ENCODE peak calls at places on chromosome 4, in nine cellular contexts. V is NCI-H510A, X is right atrium auricular region, F is NAMALWA, N is NB4, E is AML-193, B is adrenal gland, M is stomach, H is left cardiac atrium. L is an unnamed sample.

GRCh38 chr4:64539234-64539849 is 130.1 kb upstream of the TECRL start:
- DNase-seq in V (peak; percentile 11), X (no peak), F (peak; percentile 66), N (peak; percentile 68), E (peak; percentile 65), B (peak; percentile 59), M (peak; percentile 31), H (peak; percentile 20), L (peak; percentile 26)

GRCh38 chr4:169922632-169923276 is 103.4 kb downstream of the MFAP3L start:
- DNase-seq in V (no peak), X (no peak), F (no peak), N (no peak), E (no peak), B (no peak), M (no peak), H (no peak), L (no peak)

GRCh38 chr4:15470149-15470520 is 453 bp downstream of the CC2D2A start:
- DNase-seq in V (no peak), X (no peak), F (no peak), N (no peak), E (no peak), B (no peak), M (no peak), H (no peak), L (no peak)

GRCh38 chr4:35511851-35512250 is 732.5 kb downstream of the ARAP2 start:
- DNase-seq in V (no peak), X (no peak), F (no peak), N (no peak), E (no peak), B (no peak), M (no peak), H (no peak), L (no peak)

GRCh38 chr4:149896428-149896827 is 80.8 kb upstream of the IQCM start:
- DNase-seq in V (no peak), X (no peak), F (no peak), N (peak; percentile 5), E (no peak), B (no peak), M (no peak), H (no peak), L (peak; percentile 26)

GRCh38 chr4:182736207-182736606 is 181.0 kb downstream of the DCTD start:
- DNase-seq in V (no peak), X (no peak), F (no peak), N (no peak), E (no peak), B (no peak), M (no peak), H (no peak), L (no peak)

GRCh38 chr4:56757270-56757746 is 64.2 kb downstream of the SPINK2 start:
- DNase-seq in V (peak; percentile 67), X (no peak), F (peak; percentile 68), N (no peak), E (no peak), B (peak; percentile 15), M (no peak), H (no peak), L (peak; percentile 89)

GRCh38 chr4:149264093-149264733 is 551.4 kb downstream of the IQCM start:
- DNase-seq in V (peak; percentile 0), X (no peak), F (peak; percentile 66), N (peak; percentile 55), E (peak; percentile 22), B (peak; percentile 30), M (peak; percentile 25), H (no peak), L (peak; percentile 16)

GRCh38 chr4:30825008-30825765 is 105.0 kb downstream of the PCDH7 start:
- DNase-seq in V (no peak), X (no peak), F (no peak), N (no peak), E (no peak), B (no peak), M (no peak), H (no peak), L (no peak)

GRCh38 chr4:53908661-53909078 is 155.7 kb downstream of the CHIC2 start:
- DNase-seq in V (peak; percentile 34), X (peak; percentile 66), F (peak; percentile 64), N (peak; percentile 93), E (peak; percentile 72), B (peak; percentile 60), M (peak; percentile 51), H (no peak), L (peak; percentile 57)

GRCh38 chr4:71259911-71260331 is 78.9 kb upstream of the SLC4A4 start:
- DNase-seq in V (no peak), X (no peak), F (no peak), N (peak; percentile 47), E (peak; percentile 63), B (no peak), M (no peak), H (no peak), L (no peak)

GRCh38 chr4:21790437-21791029 is 158.0 kb downstream of the KCNIP4 start:
- DNase-seq in V (no peak), X (no peak), F (peak; percentile 46), N (peak; percentile 51), E (peak; percentile 1), B (no peak), M (no peak), H (no peak), L (no peak)

GRCh38 chr4:99617374-99617773 is 40.3 kb downstream of the C4orf54 start:
- DNase-seq in V (no peak), X (no peak), F (no peak), N (no peak), E (no peak), B (no peak), M (no peak), H (no peak), L (no peak)

GRCh38 chr4:3472411-3473141 is 9.5 kb downstream of the DOK7 start:
- DNase-seq in V (no peak), X (no peak), F (no peak), N (no peak), E (no peak), B (no peak), M (no peak), H (no peak), L (no peak)

GRCh38 chr4:38820329-38821061 is 15.9 kb upstream of the TLR1 start:
- DNase-seq in V (no peak), X (no peak), F (no peak), N (no peak), E (no peak), B (no peak), M (no peak), H (no peak), L (no peak)

GRCh38 chr4:81472249-81473085 is 760 bp upstream of the RASGEF1B start:
- DNase-seq in V (peak; percentile 73), X (no peak), F (peak; percentile 93), N (peak; percentile 78), E (peak; percentile 64), B (peak; percentile 29), M (peak; percentile 35), H (peak; percentile 36), L (peak; percentile 12)

GRCh38 chr4:26206339-26206738 is 114.5 kb upstream of the RBPJ start:
- DNase-seq in V (no peak), X (no peak), F (no peak), N (no peak), E (no peak), B (no peak), M (no peak), H (no peak), L (peak; percentile 59)

GRCh38 chr4:156983366-156983765 is 11.8 kb upstream of the PDGFC start:
- DNase-seq in V (no peak), X (no peak), F (peak; percentile 8), N (no peak), E (no peak), B (no peak), M (no peak), H (no peak), L (no peak)

GRCh38 chr4:173334891-173335754 is 965 bp upstream of the HMGB2 start:
- DNase-seq in V (peak; percentile 60), X (peak; percentile 68), F (peak; percentile 72), N (peak; percentile 92), E (peak; percentile 70), B (peak; percentile 52), M (peak; percentile 53), H (peak; percentile 62), L (peak; percentile 75)

GRCh38 chr4:1766336-1767057 is 26.6 kb upstream of the FGFR3 start:
- DNase-seq in V (no peak), X (no peak), F (no peak), N (no peak), E (no peak), B (peak; percentile 79), M (no peak), H (no peak), L (no peak)

GRCh38 chr4:59307609-59308008 is 1892.5 kb upstream of the ADGRL3 start:
- DNase-seq in V (no peak), X (no peak), F (no peak), N (no peak), E (no peak), B (no peak), M (no peak), H (no peak), L (no peak)

L was measured in hepatic stellate cell.